ENCODE peak calls at places on chromosomes 2 and 18, in five cellular contexts. One of them, this sample, is unnamed.
A peak's percentile ranks its signal among the peaks of the same experiment; 100 is the strongest.

GRCh38 chr2:44572196-44572900 is 210.6 kb downstream of the CAMKMT start:
- DNase-seq in iris pigment epithelial cell: peak; percentile 50
- DNase-seq in posterior vena cava: no peak
- DNase-seq in testis: no peak
- DNase-seq in posterior cingulate gyrus: no peak
- DNase-seq in this sample: no peak

GRCh38 chr2:119225084-119225864 is 1.6 kb downstream of the STEAP3 start:
- DNase-seq in iris pigment epithelial cell: no peak
- DNase-seq in posterior vena cava: no peak
- DNase-seq in testis: no peak
- DNase-seq in posterior cingulate gyrus: no peak
- DNase-seq in this sample: no peak

GRCh38 chr2:231037731-231038482 is 584 bp downstream of the C2orf72 start:
- DNase-seq in iris pigment epithelial cell: no peak
- DNase-seq in posterior vena cava: no peak
- DNase-seq in testis: no peak
- DNase-seq in posterior cingulate gyrus: no peak
- DNase-seq in this sample: no peak

GRCh38 chr18:49812321-49813070 is 837 bp downstream of the ACAA2 start:
- DNase-seq in iris pigment epithelial cell: no peak
- DNase-seq in posterior vena cava: no peak
- DNase-seq in testis: no peak
- DNase-seq in posterior cingulate gyrus: no peak
- DNase-seq in this sample: no peak

GRCh38 chr18:6203791-6204190 is 210.9 kb downstream of the L3MBTL4 start:
- DNase-seq in iris pigment epithelial cell: no peak
- DNase-seq in posterior vena cava: no peak
- DNase-seq in testis: no peak
- DNase-seq in posterior cingulate gyrus: no peak
- DNase-seq in this sample: no peak

GRCh38 chr18:63505566-63506335 is 29.0 kb downstream of the SERPINB5 start:
- DNase-seq in iris pigment epithelial cell: peak; percentile 14
- DNase-seq in posterior vena cava: no peak
- DNase-seq in testis: peak; percentile 67
- DNase-seq in posterior cingulate gyrus: no peak
- DNase-seq in this sample: peak; percentile 24

GRCh38 chr2:238415036-238415764 is 11.5 kb upstream of the ASB1 start:
- DNase-seq in iris pigment epithelial cell: no peak
- DNase-seq in posterior vena cava: no peak
- DNase-seq in testis: no peak
- DNase-seq in posterior cingulate gyrus: no peak
- DNase-seq in this sample: no peak

GRCh38 chr2:28994074-28994473 is 13.0 kb downstream of the TOGARAM2 start:
- DNase-seq in iris pigment epithelial cell: no peak
- DNase-seq in posterior vena cava: no peak
- DNase-seq in testis: no peak
- DNase-seq in posterior cingulate gyrus: no peak
- DNase-seq in this sample: no peak

GRCh38 chr18:22556271-22556990 is 138.7 kb upstream of the CTAGE1 start:
- DNase-seq in iris pigment epithelial cell: no peak
- DNase-seq in posterior vena cava: peak; percentile 82
- DNase-seq in testis: peak; percentile 47
- DNase-seq in posterior cingulate gyrus: no peak
- DNase-seq in this sample: no peak

GRCh38 chr18:26746284-26747130 is 119.0 kb downstream of the AQP4 start:
- DNase-seq in iris pigment epithelial cell: peak; percentile 11
- DNase-seq in posterior vena cava: no peak
- DNase-seq in testis: no peak
- DNase-seq in posterior cingulate gyrus: no peak
- DNase-seq in this sample: no peak

GRCh38 chr2:39127973-39128372 is 7.1 kb upstream of the SOS1 start:
- DNase-seq in iris pigment epithelial cell: peak; percentile 35
- DNase-seq in posterior vena cava: no peak
- DNase-seq in testis: no peak
- DNase-seq in posterior cingulate gyrus: no peak
- DNase-seq in this sample: no peak

GRCh38 chr18:35524236-35524635 is 26.5 kb upstream of the INO80C start:
- DNase-seq in iris pigment epithelial cell: peak; percentile 47
- DNase-seq in posterior vena cava: no peak
- DNase-seq in testis: no peak
- DNase-seq in posterior cingulate gyrus: no peak
- DNase-seq in this sample: peak; percentile 40

GRCh38 chr2:120546865-120547390 is 188.7 kb upstream of the GLI2 start:
- DNase-seq in iris pigment epithelial cell: no peak
- DNase-seq in posterior vena cava: no peak
- DNase-seq in testis: no peak
- DNase-seq in posterior cingulate gyrus: no peak
- DNase-seq in this sample: no peak

GRCh38 chr18:686339-687111 is 25.9 kb downstream of the ENOSF1 start:
- DNase-seq in iris pigment epithelial cell: no peak
- DNase-seq in posterior vena cava: no peak
- DNase-seq in testis: no peak
- DNase-seq in posterior cingulate gyrus: no peak
- DNase-seq in this sample: no peak

GRCh38 chr2:23614701-23615100 is 229.7 kb downstream of the KLHL29 start:
- DNase-seq in iris pigment epithelial cell: no peak
- DNase-seq in posterior vena cava: no peak
- DNase-seq in testis: no peak
- DNase-seq in posterior cingulate gyrus: no peak
- DNase-seq in this sample: no peak

GRCh38 chr2:3302421-3302750 is 75.2 kb downstream of the EIPR1 start:
- DNase-seq in iris pigment epithelial cell: no peak
- DNase-seq in posterior vena cava: no peak
- DNase-seq in testis: no peak
- DNase-seq in posterior cingulate gyrus: no peak
- DNase-seq in this sample: no peak

GRCh38 chr18:70577023-70577420 is 288.2 kb downstream of the SOCS6 start:
- DNase-seq in iris pigment epithelial cell: no peak
- DNase-seq in posterior vena cava: no peak
- DNase-seq in testis: no peak
- DNase-seq in posterior cingulate gyrus: no peak
- DNase-seq in this sample: no peak

GRCh38 chr2:78201064-78201575 is 678.9 kb upstream of the LRRTM4 start:
- DNase-seq in iris pigment epithelial cell: no peak
- DNase-seq in posterior vena cava: no peak
- DNase-seq in testis: no peak
- DNase-seq in posterior cingulate gyrus: no peak
- DNase-seq in this sample: no peak

GRCh38 chr2:170396799-170397459 is 219.0 kb downstream of the MYO3B start:
- DNase-seq in iris pigment epithelial cell: peak; percentile 21
- DNase-seq in posterior vena cava: no peak
- DNase-seq in testis: no peak
- DNase-seq in posterior cingulate gyrus: no peak
- DNase-seq in this sample: no peak

GRCh38 chr2:84486436-84487115 is 27.5 kb upstream of the SUCLG1 start:
- DNase-seq in iris pigment epithelial cell: peak; percentile 27
- DNase-seq in posterior vena cava: no peak
- DNase-seq in testis: no peak
- DNase-seq in posterior cingulate gyrus: no peak
- DNase-seq in this sample: no peak

GRCh38 chr18:78809845-78810244 is 169.8 kb upstream of the SALL3 start:
- DNase-seq in iris pigment epithelial cell: no peak
- DNase-seq in posterior vena cava: no peak
- DNase-seq in testis: no peak
- DNase-seq in posterior cingulate gyrus: no peak
- DNase-seq in this sample: no peak

GRCh38 chr18:63763831-63764600 is 11.2 kb upstream of the SERPINB7 start:
- DNase-seq in iris pigment epithelial cell: peak; percentile 33
- DNase-seq in posterior vena cava: no peak
- DNase-seq in testis: no peak
- DNase-seq in posterior cingulate gyrus: no peak
- DNase-seq in this sample: no peak

GRCh38 chr2:171272039-171272438 is 111.3 kb upstream of the TLK1 start:
- DNase-seq in iris pigment epithelial cell: peak; percentile 88
- DNase-seq in posterior vena cava: no peak
- DNase-seq in testis: peak; percentile 24
- DNase-seq in posterior cingulate gyrus: no peak
- DNase-seq in this sample: peak; percentile 59